ENCODE peak calls at places on chromosomes 7 and 10, in nine cellular contexts. One of them, this sample, is unnamed. For H3K36me3, the result is how much of the 10 kb centered on the place peaks cover.

GRCh38 chr7:47453093-47454056 is 128.5 kb downstream of the TNS3 start:
- DNase-seq in CD8-positive, alpha-beta T cell: no peak
- DNase-seq in thoracic aorta: peak
- DNase-seq in endothelial cell of umbilical vein: peak
- DNase-seq in hepatocyte: peak
- DNase-seq in cardiac muscle cell: no peak
- DNase-seq in BJ: peak
- DNase-seq in heart left ventricle: peak
- DNase-seq in CD4-positive, alpha-beta memory T cell: no peak
- DNase-seq in this sample: peak

GRCh38 chr10:34739915-34740314 is 75.2 kb downstream of the PARD3 start:
- DNase-seq in heart left ventricle: peak
- DNase-seq in BJ: peak
- DNase-seq in thoracic aorta: no peak
- DNase-seq in endothelial cell of umbilical vein: peak
- DNase-seq in CD4-positive, alpha-beta memory T cell: no peak
- DNase-seq in hepatocyte: peak
- DNase-seq in cardiac muscle cell: peak
- DNase-seq in CD8-positive, alpha-beta T cell: no peak
- DNase-seq in this sample: peak

GRCh38 chr10:102113261-102113955 is 6.8 kb downstream of the LDB1 start:
- DNase-seq in CD8-positive, alpha-beta T cell: peak
- DNase-seq in hepatocyte: no peak
- DNase-seq in thoracic aorta: no peak
- DNase-seq in CD4-positive, alpha-beta memory T cell: no peak
- DNase-seq in BJ: no peak
- DNase-seq in cardiac muscle cell: no peak
- DNase-seq in heart left ventricle: no peak
- DNase-seq in endothelial cell of umbilical vein: no peak
- DNase-seq in this sample: no peak

GRCh38 chr7:157442456-157442855 is 105.7 kb downstream of the DNAJB6 start:
- DNase-seq in thoracic aorta: no peak
- DNase-seq in hepatocyte: no peak
- DNase-seq in cardiac muscle cell: no peak
- DNase-seq in endothelial cell of umbilical vein: no peak
- DNase-seq in BJ: no peak
- DNase-seq in heart left ventricle: no peak
- DNase-seq in CD8-positive, alpha-beta T cell: no peak
- DNase-seq in CD4-positive, alpha-beta memory T cell: no peak
- DNase-seq in this sample: peak

GRCh38 chr10:62769574-62770242 is 34.8 kb upstream of the ADO start:
- DNase-seq in endothelial cell of umbilical vein: no peak
- DNase-seq in CD8-positive, alpha-beta T cell: no peak
- DNase-seq in heart left ventricle: no peak
- DNase-seq in CD4-positive, alpha-beta memory T cell: no peak
- DNase-seq in cardiac muscle cell: no peak
- DNase-seq in hepatocyte: no peak
- DNase-seq in BJ: no peak
- DNase-seq in thoracic aorta: no peak
- DNase-seq in this sample: no peak

GRCh38 chr10:124228451-124228850 is 135.1 kb upstream of the CHST15 start:
- DNase-seq in endothelial cell of umbilical vein: no peak
- DNase-seq in thoracic aorta: no peak
- DNase-seq in cardiac muscle cell: no peak
- DNase-seq in CD4-positive, alpha-beta memory T cell: no peak
- DNase-seq in hepatocyte: no peak
- DNase-seq in CD8-positive, alpha-beta T cell: no peak
- DNase-seq in heart left ventricle: no peak
- DNase-seq in BJ: no peak
- DNase-seq in this sample: no peak

GRCh38 chr10:78543749-78544446 is 510.2 kb downstream of the RPS24 start:
- DNase-seq in hepatocyte: peak
- DNase-seq in CD8-positive, alpha-beta T cell: no peak
- DNase-seq in heart left ventricle: peak
- DNase-seq in BJ: peak
- DNase-seq in thoracic aorta: peak
- DNase-seq in CD4-positive, alpha-beta memory T cell: no peak
- DNase-seq in cardiac muscle cell: peak
- DNase-seq in endothelial cell of umbilical vein: no peak
- DNase-seq in this sample: no peak

GRCh38 chr10:51445587-51445986 is 253.8 kb downstream of the CSTF2T start:
- DNase-seq in endothelial cell of umbilical vein: no peak
- DNase-seq in CD8-positive, alpha-beta T cell: no peak
- DNase-seq in hepatocyte: no peak
- DNase-seq in BJ: no peak
- DNase-seq in thoracic aorta: no peak
- DNase-seq in CD4-positive, alpha-beta memory T cell: no peak
- DNase-seq in heart left ventricle: no peak
- DNase-seq in cardiac muscle cell: no peak
- DNase-seq in this sample: no peak

GRCh38 chr10:28281726-28282325 is 21.0 kb downstream of the MPP7 start:
- DNase-seq in CD4-positive, alpha-beta memory T cell: no peak
- DNase-seq in cardiac muscle cell: no peak
- DNase-seq in endothelial cell of umbilical vein: no peak
- DNase-seq in thoracic aorta: no peak
- DNase-seq in hepatocyte: no peak
- DNase-seq in heart left ventricle: no peak
- DNase-seq in CD8-positive, alpha-beta T cell: no peak
- DNase-seq in BJ: no peak
- DNase-seq in this sample: no peak

GRCh38 chr10:49359349-49360231 is 36.3 kb downstream of the DRGX start:
- DNase-seq in CD4-positive, alpha-beta memory T cell: no peak
- DNase-seq in thoracic aorta: no peak
- DNase-seq in CD8-positive, alpha-beta T cell: peak
- DNase-seq in heart left ventricle: peak
- DNase-seq in cardiac muscle cell: peak
- DNase-seq in hepatocyte: no peak
- DNase-seq in BJ: no peak
- DNase-seq in endothelial cell of umbilical vein: peak
- DNase-seq in this sample: no peak

GRCh38 chr10:97667462-97667861 is 19.6 kb downstream of the AVPI1 start:
- DNase-seq in CD4-positive, alpha-beta memory T cell: no peak
- DNase-seq in thoracic aorta: no peak
- DNase-seq in heart left ventricle: no peak
- DNase-seq in cardiac muscle cell: no peak
- DNase-seq in endothelial cell of umbilical vein: no peak
- DNase-seq in CD8-positive, alpha-beta T cell: no peak
- DNase-seq in BJ: no peak
- DNase-seq in hepatocyte: no peak
- DNase-seq in this sample: no peak

GRCh38 chr7:30252885-30253795 is 31.3 kb upstream of the ZNRF2 start:
- DNase-seq in CD4-positive, alpha-beta memory T cell: no peak
- DNase-seq in BJ: no peak
- DNase-seq in hepatocyte: peak
- DNase-seq in heart left ventricle: peak
- DNase-seq in endothelial cell of umbilical vein: peak
- DNase-seq in thoracic aorta: peak
- DNase-seq in cardiac muscle cell: peak
- DNase-seq in CD8-positive, alpha-beta T cell: no peak
- DNase-seq in this sample: peak

GRCh38 chr10:75234683-75235374 is 928 bp downstream of the COMTD1 start:
- DNase-seq in thoracic aorta: no peak
- DNase-seq in heart left ventricle: no peak
- DNase-seq in BJ: no peak
- DNase-seq in cardiac muscle cell: peak
- DNase-seq in hepatocyte: peak
- DNase-seq in CD4-positive, alpha-beta memory T cell: no peak
- DNase-seq in endothelial cell of umbilical vein: no peak
- DNase-seq in CD8-positive, alpha-beta T cell: no peak
- DNase-seq in this sample: no peak

GRCh38 chr7:78959471-78959870 is 494.0 kb downstream of the MAGI2 start:
- DNase-seq in hepatocyte: no peak
- DNase-seq in CD4-positive, alpha-beta memory T cell: no peak
- DNase-seq in thoracic aorta: no peak
- DNase-seq in BJ: no peak
- DNase-seq in CD8-positive, alpha-beta T cell: no peak
- DNase-seq in endothelial cell of umbilical vein: no peak
- DNase-seq in heart left ventricle: no peak
- DNase-seq in cardiac muscle cell: no peak
- DNase-seq in this sample: no peak

GRCh38 chr10:86666538-86666937 is 1.8 kb upstream of the LDB3 start:
- DNase-seq in heart left ventricle: peak
- DNase-seq in thoracic aorta: no peak
- DNase-seq in CD8-positive, alpha-beta T cell: no peak
- DNase-seq in hepatocyte: no peak
- DNase-seq in cardiac muscle cell: no peak
- DNase-seq in BJ: no peak
- DNase-seq in CD4-positive, alpha-beta memory T cell: no peak
- DNase-seq in endothelial cell of umbilical vein: no peak
- DNase-seq in this sample: no peak

GRCh38 chr10:5284311-5285057 is 80.3 kb upstream of the UCN3 start:
- DNase-seq in BJ: no peak
- DNase-seq in thoracic aorta: no peak
- DNase-seq in endothelial cell of umbilical vein: peak
- DNase-seq in cardiac muscle cell: no peak
- DNase-seq in CD4-positive, alpha-beta memory T cell: peak
- DNase-seq in CD8-positive, alpha-beta T cell: no peak
- DNase-seq in hepatocyte: no peak
- DNase-seq in heart left ventricle: no peak
- DNase-seq in this sample: no peak

GRCh38 chr10:124935946-124936345 is 6.0 kb upstream of the ZRANB1 start:
- DNase-seq in CD4-positive, alpha-beta memory T cell: no peak
- DNase-seq in hepatocyte: no peak
- DNase-seq in heart left ventricle: no peak
- DNase-seq in thoracic aorta: no peak
- DNase-seq in CD8-positive, alpha-beta T cell: no peak
- DNase-seq in cardiac muscle cell: no peak
- DNase-seq in endothelial cell of umbilical vein: no peak
- DNase-seq in BJ: no peak
- DNase-seq in this sample: no peak

GRCh38 chr7:124152859-124153692 is 120.2 kb upstream of the TMEM229A start:
- DNase-seq in endothelial cell of umbilical vein: peak
- DNase-seq in thoracic aorta: no peak
- DNase-seq in CD8-positive, alpha-beta T cell: no peak
- DNase-seq in cardiac muscle cell: peak
- DNase-seq in BJ: no peak
- DNase-seq in heart left ventricle: no peak
- DNase-seq in CD4-positive, alpha-beta memory T cell: no peak
- DNase-seq in hepatocyte: peak
- DNase-seq in this sample: no peak

DNA sequence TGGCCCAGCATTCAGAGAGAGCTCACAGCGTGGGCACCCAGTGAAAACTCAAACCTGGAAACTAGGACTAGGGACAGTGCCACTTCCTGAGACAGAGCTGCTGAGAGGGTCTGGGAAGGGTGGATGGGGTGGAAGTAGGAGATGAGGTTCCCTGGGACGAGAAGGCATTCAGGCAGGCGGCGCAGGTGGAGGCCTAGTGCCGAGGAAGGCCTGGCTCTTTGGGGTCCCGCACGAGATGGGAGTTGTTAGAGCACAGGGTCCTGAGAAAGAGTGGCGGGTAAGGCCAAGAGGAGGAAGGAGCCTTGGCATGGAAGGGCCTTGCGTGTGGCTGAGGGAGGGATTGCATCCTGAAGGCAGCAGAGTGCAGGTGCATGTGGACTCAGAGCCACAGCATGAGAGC is 129.8 kb upstream of the SH2B2 start:
- DNase-seq in heart left ventricle: no peak
- DNase-seq in BJ: no peak
- DNase-seq in endothelial cell of umbilical vein: no peak
- DNase-seq in hepatocyte: no peak
- DNase-seq in cardiac muscle cell: no peak
- DNase-seq in CD8-positive, alpha-beta T cell: no peak
- DNase-seq in thoracic aorta: no peak
- DNase-seq in CD4-positive, alpha-beta memory T cell: no peak
- DNase-seq in this sample: no peak
- H3K36me3 ChIP-seq in heart left ventricle: under half
- H3K36me3 ChIP-seq in BJ: under half
- H3K36me3 ChIP-seq in endothelial cell of umbilical vein: under half
- H3K36me3 ChIP-seq in hepatocyte: under half
- H3K36me3 ChIP-seq in cardiac muscle cell: under half
- H3K36me3 ChIP-seq in CD8-positive, alpha-beta T cell: under half
- H3K36me3 ChIP-seq in thoracic aorta: under half
- H3K36me3 ChIP-seq in CD4-positive, alpha-beta memory T cell: under half
- H3K36me3 ChIP-seq in this sample: under half

GRCh38 chr10:36253731-36254130 is 611.6 kb upstream of the FZD8 start:
- DNase-seq in CD4-positive, alpha-beta memory T cell: no peak
- DNase-seq in BJ: no peak
- DNase-seq in heart left ventricle: no peak
- DNase-seq in thoracic aorta: no peak
- DNase-seq in cardiac muscle cell: no peak
- DNase-seq in endothelial cell of umbilical vein: no peak
- DNase-seq in hepatocyte: no peak
- DNase-seq in CD8-positive, alpha-beta T cell: no peak
- DNase-seq in this sample: no peak

GRCh38 chr10:36256166-36256565 is 614.1 kb upstream of the FZD8 start:
- DNase-seq in endothelial cell of umbilical vein: peak
- DNase-seq in CD4-positive, alpha-beta memory T cell: no peak
- DNase-seq in CD8-positive, alpha-beta T cell: no peak
- DNase-seq in thoracic aorta: no peak
- DNase-seq in heart left ventricle: no peak
- DNase-seq in cardiac muscle cell: no peak
- DNase-seq in hepatocyte: peak
- DNase-seq in BJ: no peak
- DNase-seq in this sample: no peak

GRCh38 chr10:36256905-36257304 is 614.8 kb upstream of the FZD8 start:
- DNase-seq in heart left ventricle: no peak
- DNase-seq in hepatocyte: peak
- DNase-seq in thoracic aorta: no peak
- DNase-seq in CD4-positive, alpha-beta memory T cell: no peak
- DNase-seq in BJ: no peak
- DNase-seq in CD8-positive, alpha-beta T cell: no peak
- DNase-seq in endothelial cell of umbilical vein: no peak
- DNase-seq in cardiac muscle cell: no peak
- DNase-seq in this sample: no peak

GRCh38 chr10:36251068-36251467 is 609.0 kb upstream of the FZD8 start:
- DNase-seq in thoracic aorta: no peak
- DNase-seq in CD8-positive, alpha-beta T cell: no peak
- DNase-seq in CD4-positive, alpha-beta memory T cell: no peak
- DNase-seq in hepatocyte: no peak
- DNase-seq in heart left ventricle: no peak
- DNase-seq in endothelial cell of umbilical vein: no peak
- DNase-seq in BJ: no peak
- DNase-seq in cardiac muscle cell: no peak
- DNase-seq in this sample: no peak

GRCh38 chr10:36254191-36254590 is 612.1 kb upstream of the FZD8 start:
- DNase-seq in hepatocyte: no peak
- DNase-seq in CD8-positive, alpha-beta T cell: no peak
- DNase-seq in endothelial cell of umbilical vein: peak
- DNase-seq in CD4-positive, alpha-beta memory T cell: no peak
- DNase-seq in thoracic aorta: no peak
- DNase-seq in heart left ventricle: peak
- DNase-seq in BJ: no peak
- DNase-seq in cardiac muscle cell: peak
- DNase-seq in this sample: peak
- H3K4me3 ChIP-seq in hepatocyte: no peak
- H3K4me3 ChIP-seq in CD8-positive, alpha-beta T cell: no peak
- H3K4me3 ChIP-seq in endothelial cell of umbilical vein: no peak
- H3K4me3 ChIP-seq in CD4-positive, alpha-beta memory T cell: no peak
- H3K4me3 ChIP-seq in thoracic aorta: no peak
- H3K4me3 ChIP-seq in heart left ventricle: no peak
- H3K4me3 ChIP-seq in BJ: no peak
- H3K4me3 ChIP-seq in cardiac muscle cell: no peak
- H3K4me3 ChIP-seq in this sample: no peak

GRCh38 chr10:123170961-123171360 is 16.8 kb downstream of the BUB3 start:
- DNase-seq in hepatocyte: no peak
- DNase-seq in BJ: no peak
- DNase-seq in thoracic aorta: no peak
- DNase-seq in endothelial cell of umbilical vein: no peak
- DNase-seq in cardiac muscle cell: no peak
- DNase-seq in heart left ventricle: no peak
- DNase-seq in CD4-positive, alpha-beta memory T cell: no peak
- DNase-seq in CD8-positive, alpha-beta T cell: no peak
- DNase-seq in this sample: no peak
- H3K36me3 ChIP-seq in hepatocyte: under half
- H3K36me3 ChIP-seq in BJ: under half
- H3K36me3 ChIP-seq in thoracic aorta: under half
- H3K36me3 ChIP-seq in endothelial cell of umbilical vein: under half
- H3K36me3 ChIP-seq in cardiac muscle cell: under half
- H3K36me3 ChIP-seq in heart left ventricle: under half
- H3K36me3 ChIP-seq in CD4-positive, alpha-beta memory T cell: under half
- H3K36me3 ChIP-seq in CD8-positive, alpha-beta T cell: under half
- H3K36me3 ChIP-seq in this sample: under half

GRCh38 chr7:153887756-153888591 is 164.2 kb upstream of the DPP6 start:
- DNase-seq in thoracic aorta: no peak
- DNase-seq in heart left ventricle: no peak
- DNase-seq in endothelial cell of umbilical vein: no peak
- DNase-seq in BJ: no peak
- DNase-seq in CD4-positive, alpha-beta memory T cell: no peak
- DNase-seq in CD8-positive, alpha-beta T cell: no peak
- DNase-seq in cardiac muscle cell: peak
- DNase-seq in hepatocyte: no peak
- DNase-seq in this sample: peak
- H3K4me3 ChIP-seq in thoracic aorta: no peak
- H3K4me3 ChIP-seq in heart left ventricle: no peak
- H3K4me3 ChIP-seq in endothelial cell of umbilical vein: no peak
- H3K4me3 ChIP-seq in BJ: no peak
- H3K4me3 ChIP-seq in CD4-positive, alpha-beta memory T cell: no peak
- H3K4me3 ChIP-seq in CD8-positive, alpha-beta T cell: no peak
- H3K4me3 ChIP-seq in cardiac muscle cell: peak
- H3K4me3 ChIP-seq in hepatocyte: no peak
- H3K4me3 ChIP-seq in this sample: no peak

This sample was measured in lower lobe of right lung.